ENCODE peak calls at places on chromosomes 16 and 17, in nine cellular contexts. E is NB4, B is activated B cell treated with CpG ODN at 0.5 μM for 24 hours, T is lung, X is brain microvascular endothelial cell, Y is ovary, L is WERI-Rb-1, R is RWPE2, C is fibroblast of villous mesenchyme. A is an unnamed sample.

GRCh38 chr17:35709874-35710273 is 21.6 kb upstream of the RASL10B start:
- DNase-seq in E (no peak), B (no peak), T (no peak), X (no peak), Y (no peak), L (no peak), R (no peak), C (peak), A (no peak)

GRCh38 chr17:13351046-13351445 is 250.7 kb downstream of the HS3ST3A1 start:
- DNase-seq in E (no peak), B (no peak), T (no peak), X (peak), Y (no peak), L (no peak), R (no peak), C (no peak), A (no peak)

GRCh38 chr16:59148312-59148711 is 414.2 kb upstream of the GOT2 start:
- DNase-seq in E (no peak), B (no peak), T (no peak), X (peak), Y (no peak), L (no peak), R (no peak), C (no peak), A (no peak)

GRCh38 chr17:55278173-55278748 is 13.5 kb downstream of the HLF start:
- DNase-seq in E (no peak), B (no peak), T (no peak), X (no peak), Y (no peak), L (no peak), R (no peak), C (no peak), A (no peak)

GRCh38 chr17:82449883-82450356 is 632 bp downstream of the CYBC1 start:
- DNase-seq in E (peak), B (no peak), T (no peak), X (no peak), Y (no peak), L (no peak), R (no peak), C (no peak), A (no peak)

GRCh38 chr17:43106552-43106951 is 18.6 kb downstream of the BRCA1 start:
- DNase-seq in E (no peak), B (no peak), T (no peak), X (no peak), Y (no peak), L (no peak), R (no peak), C (no peak), A (no peak)

GRCh38 chr17:58328195-58329034 is at the start of gene TSPOAP1:
- DNase-seq in E (peak), B (peak), T (no peak), X (no peak), Y (no peak), L (no peak), R (no peak), C (no peak), A (peak)

GRCh38 chr16:85586360-85587145 is 26.6 kb upstream of the GSE1 start:
- DNase-seq in E (no peak), B (no peak), T (no peak), X (peak), Y (peak), L (peak), R (no peak), C (no peak), A (no peak)

GRCh38 chr17:41417576-41418015 is 6.8 kb downstream of the KRT37 start:
- DNase-seq in E (peak), B (no peak), T (no peak), X (no peak), Y (no peak), L (no peak), R (no peak), C (peak), A (no peak)

GRCh38 chr16:77066896-77067496 is 124.0 kb upstream of the MON1B start:
- DNase-seq in E (no peak), B (no peak), T (no peak), X (no peak), Y (no peak), L (no peak), R (no peak), C (no peak), A (no peak)

GRCh38 chr16:1475552-1476114 is 805 bp upstream of the CLCN7 start:
- DNase-seq in E (no peak), B (no peak), T (no peak), X (no peak), Y (no peak), L (no peak), R (no peak), C (no peak), A (no peak)

GRCh38 chr16:66250686-66251405 is 115.6 kb upstream of the CDH5 start:
- DNase-seq in E (no peak), B (no peak), T (peak), X (peak), Y (peak), L (no peak), R (no peak), C (peak), A (no peak)

GRCh38 chr16:10485698-10486382 is 94.6 kb downstream of the EMP2 start:
- DNase-seq in E (peak), B (no peak), T (no peak), X (no peak), Y (no peak), L (no peak), R (no peak), C (no peak), A (no peak)

GRCh38 chr16:3059041-3059722 is 6.3 kb upstream of the IL32 start:
- DNase-seq in E (peak), B (peak), T (peak), X (peak), Y (peak), L (peak), R (no peak), C (peak), A (peak)

GRCh38 chr17:57723427-57724037 is 21.6 kb downstream of the CCDC182 start:
- DNase-seq in E (no peak), B (no peak), T (no peak), X (no peak), Y (no peak), L (no peak), R (no peak), C (no peak), A (no peak)

GRCh38 chr17:78879679-78880186 is 23.3 kb downstream of the CEP295NL start:
- DNase-seq in E (no peak), B (no peak), T (peak), X (peak), Y (peak), L (no peak), R (no peak), C (peak), A (peak)

GRCh38 chr17:70622382-70623260 is 453.3 kb downstream of the KCNJ2 start:
- DNase-seq in E (peak), B (no peak), T (peak), X (peak), Y (no peak), L (peak), R (no peak), C (peak), A (no peak)

GRCh38 chr16:31216552-31217530 is at the start of gene PYDC1:
- DNase-seq in E (no peak), B (peak), T (no peak), X (no peak), Y (no peak), L (no peak), R (no peak), C (no peak), A (no peak)

GRCh38 chr17:62767997-62768396 is 40.1 kb downstream of the MARCHF10 start:
- DNase-seq in E (no peak), B (no peak), T (no peak), X (no peak), Y (no peak), L (no peak), R (no peak), C (no peak), A (no peak)

GRCh38 chr16:89194340-89195311 is 5.7 kb downstream of the SLC22A31 start:
- DNase-seq in E (peak), B (no peak), T (no peak), X (no peak), Y (no peak), L (no peak), R (peak), C (no peak), A (no peak)
- TF ChIP-seq CTCF in E (no peak), B (no peak), T (no peak), X (no peak), Y (no peak), L (no peak), R (no peak), C (no peak), A (no peak)

DNA sequence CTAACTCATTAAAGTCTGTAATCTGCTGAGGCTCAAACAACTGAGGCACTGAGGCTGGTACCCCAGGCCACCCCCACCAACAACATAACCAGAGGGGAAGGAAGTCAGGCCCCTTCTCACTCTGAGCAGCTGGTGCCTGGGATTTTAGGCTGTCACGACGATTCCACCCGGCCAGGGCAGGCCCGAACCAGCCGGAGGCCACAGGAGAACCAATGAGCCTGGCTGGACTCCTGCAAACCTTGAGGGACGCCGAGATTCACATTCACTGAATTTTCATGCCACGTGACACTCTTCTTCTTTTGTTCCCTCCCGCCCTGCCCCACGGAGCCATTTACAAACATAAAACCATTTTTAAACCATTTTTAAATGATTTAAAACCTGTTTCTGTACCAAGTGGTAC is 48.1 kb downstream of the RPH3AL start:
- DNase-seq in E (no peak), B (no peak), T (no peak), X (no peak), Y (peak), L (no peak), R (peak), C (no peak), A (no peak)
- TF ChIP-seq CTCF in E (no peak), B (no peak), T (no peak), X (no peak), Y (no peak), L (no peak), R (no peak), C (no peak), A (no peak)

GRCh38 chr17:8649157-8650118 is 18.9 kb upstream of the MYH10 start:
- DNase-seq in E (no peak), B (no peak), T (no peak), X (peak), Y (no peak), L (no peak), R (no peak), C (peak), A (no peak)

GRCh38 chr17:8650119-8650499 is 19.6 kb upstream of the MYH10 start:
- DNase-seq in E (no peak), B (no peak), T (no peak), X (no peak), Y (no peak), L (no peak), R (no peak), C (no peak), A (no peak)

GRCh38 chr17:8647202-8647601 is 16.7 kb upstream of the MYH10 start:
- DNase-seq in E (no peak), B (no peak), T (no peak), X (no peak), Y (no peak), L (no peak), R (no peak), C (no peak), A (no peak)

GRCh38 chr17:8654822-8655221 is 24.3 kb upstream of the MYH10 start:
- DNase-seq in E (no peak), B (no peak), T (no peak), X (no peak), Y (no peak), L (no peak), R (no peak), C (no peak), A (no peak)

GRCh38 chr17:8651013-8651412 is 20.5 kb upstream of the MYH10 start:
- DNase-seq in E (no peak), B (no peak), T (no peak), X (no peak), Y (no peak), L (no peak), R (no peak), C (no peak), A (no peak)
- TF ChIP-seq CTCF in E (no peak), B (no peak), T (no peak), X (peak), Y (no peak), L (peak), R (peak), C (no peak), A (no peak)

GRCh38 chr17:47733047-47733413 is at the start of gene TBX21:
- DNase-seq in E (peak), B (peak), T (peak), X (no peak), Y (no peak), L (peak), R (peak), C (peak), A (peak)
- TF ChIP-seq CTCF in E (peak), B (peak), T (no peak), X (peak), Y (no peak), L (peak), R (peak), C (peak), A (peak)

DNA sequence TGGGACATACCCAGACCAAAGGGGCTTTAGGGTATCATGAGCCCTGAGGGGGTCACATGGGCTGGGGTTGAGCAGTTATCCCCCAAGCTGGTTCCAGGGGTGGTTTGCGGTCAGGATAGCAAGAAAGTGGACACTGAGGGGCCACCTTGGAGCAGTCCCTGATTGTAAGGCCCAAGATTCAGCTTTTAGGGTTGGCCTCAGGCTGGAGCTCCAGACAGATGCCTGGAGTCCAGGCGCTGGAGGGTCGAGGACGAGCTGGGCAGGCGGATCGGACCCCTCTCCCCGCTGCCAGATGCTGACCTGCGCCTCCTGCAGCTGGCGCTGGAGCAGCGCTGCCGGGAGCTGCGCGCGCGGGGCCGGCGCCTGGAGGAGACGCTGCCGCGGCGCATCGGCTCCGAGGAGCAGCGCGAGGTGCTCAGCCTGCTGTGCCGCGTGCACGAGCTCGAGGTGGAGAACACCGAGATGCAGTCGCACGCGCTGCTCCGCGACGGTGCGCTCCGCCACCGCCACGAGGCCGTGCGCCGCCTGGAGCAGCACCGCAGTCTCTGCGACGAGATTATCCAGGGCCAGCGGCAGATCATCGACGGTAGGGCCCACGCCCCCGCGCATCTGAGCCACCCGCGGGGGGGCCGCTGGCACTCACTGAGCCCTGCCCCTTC is 10.0 kb downstream of the BTBD17 start:
- DNase-seq in E (no peak), B (no peak), T (no peak), X (no peak), Y (no peak), L (no peak), R (no peak), C (no peak), A (no peak)
- TF ChIP-seq CTCF in E (no peak), B (no peak), T (no peak), X (no peak), Y (no peak), L (no peak), R (no peak), C (no peak), A (no peak)

DNA sequence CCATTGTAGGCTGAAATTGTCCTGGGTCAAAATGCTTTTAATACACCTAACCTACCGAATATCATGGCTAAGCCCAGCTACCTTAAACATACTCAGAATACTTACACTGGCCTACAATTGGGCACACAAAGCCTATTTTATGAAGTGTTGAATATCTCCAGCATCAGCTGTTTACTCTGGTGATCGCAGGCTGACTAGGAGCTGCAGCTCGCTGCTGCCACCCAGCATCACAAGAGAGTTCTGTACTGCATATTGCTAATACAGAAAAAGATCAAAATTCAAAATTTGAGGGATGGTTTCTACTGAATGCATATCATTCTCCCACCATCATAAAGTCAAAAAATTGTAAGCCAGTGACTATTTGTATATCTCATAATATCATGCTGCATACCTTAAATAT is 55.3 kb downstream of the ULK2 start:
- DNase-seq in E (peak), B (no peak), T (no peak), X (no peak), Y (no peak), L (peak), R (no peak), C (peak), A (no peak)
- TF ChIP-seq CTCF in E (peak), B (no peak), T (no peak), X (peak), Y (no peak), L (peak), R (peak), C (peak), A (peak)